ENCODE peak calls at places on chromosomes 13 and 19, in six cellular contexts. One of them, this sample, is unnamed.
A peak's percentile ranks its signal among the peaks of the same experiment; 100 is the strongest.

GRCh38 chr13:39952244-39953233 is 297.1 kb downstream of the COG6 start:
- DNase-seq in T-helper 22 cell: no peak
- DNase-seq in neural crest cell: no peak
- DNase-seq in dorsolateral prefrontal cortex: no peak
- DNase-seq in testis: no peak
- DNase-seq in uterus: no peak
- DNase-seq in this sample: no peak

GRCh38 chr13:48678316-48678715 is 24.6 kb downstream of the CYSLTR2 start:
- DNase-seq in T-helper 22 cell: no peak
- DNase-seq in neural crest cell: no peak
- DNase-seq in dorsolateral prefrontal cortex: no peak
- DNase-seq in testis: no peak
- DNase-seq in uterus: no peak
- DNase-seq in this sample: no peak

GRCh38 chr13:113623491-113624234 is 34.3 kb downstream of the ATP4B start:
- DNase-seq in T-helper 22 cell: no peak
- DNase-seq in neural crest cell: peak; percentile 14
- DNase-seq in dorsolateral prefrontal cortex: no peak
- DNase-seq in testis: no peak
- DNase-seq in uterus: no peak
- DNase-seq in this sample: peak; percentile 12

GRCh38 chr13:41909524-41909923 is 51.4 kb downstream of the VWA8 start:
- DNase-seq in T-helper 22 cell: no peak
- DNase-seq in neural crest cell: no peak
- DNase-seq in dorsolateral prefrontal cortex: no peak
- DNase-seq in testis: no peak
- DNase-seq in uterus: no peak
- DNase-seq in this sample: no peak

GRCh38 chr19:47768604-47769003 is 9.9 kb upstream of the SELENOW start:
- DNase-seq in T-helper 22 cell: no peak
- DNase-seq in neural crest cell: no peak
- DNase-seq in dorsolateral prefrontal cortex: no peak
- DNase-seq in testis: no peak
- DNase-seq in uterus: no peak
- DNase-seq in this sample: no peak

GRCh38 chr19:42051166-42052115 is 18.6 kb downstream of the GRIK5 start:
- DNase-seq in T-helper 22 cell: no peak
- DNase-seq in neural crest cell: no peak
- DNase-seq in dorsolateral prefrontal cortex: no peak
- DNase-seq in testis: no peak
- DNase-seq in uterus: no peak
- DNase-seq in this sample: no peak

GRCh38 chr13:33169273-33169980 is 116.1 kb downstream of the STARD13 start:
- DNase-seq in T-helper 22 cell: no peak
- DNase-seq in neural crest cell: no peak
- DNase-seq in dorsolateral prefrontal cortex: no peak
- DNase-seq in testis: no peak
- DNase-seq in uterus: no peak
- DNase-seq in this sample: no peak

GRCh38 chr13:111114362-111115050 is 604 bp upstream of the ARHGEF7 start:
- DNase-seq in T-helper 22 cell: no peak
- DNase-seq in neural crest cell: peak; percentile 14
- DNase-seq in dorsolateral prefrontal cortex: no peak
- DNase-seq in testis: peak; percentile 54
- DNase-seq in uterus: peak; percentile 51
- DNase-seq in this sample: no peak

GRCh38 chr19:16338470-16339360 is 14.1 kb downstream of the KLF2 start:
- DNase-seq in T-helper 22 cell: peak; percentile 32
- DNase-seq in neural crest cell: no peak
- DNase-seq in dorsolateral prefrontal cortex: no peak
- DNase-seq in testis: peak; percentile 37
- DNase-seq in uterus: no peak
- DNase-seq in this sample: no peak

GRCh38 chr13:105702441-105702840 is 833.0 kb downstream of the EFNB2 start:
- DNase-seq in T-helper 22 cell: no peak
- DNase-seq in neural crest cell: no peak
- DNase-seq in dorsolateral prefrontal cortex: no peak
- DNase-seq in testis: no peak
- DNase-seq in uterus: no peak
- DNase-seq in this sample: no peak

GRCh38 chr13:94660695-94661324 is 51.5 kb downstream of the SOX21 start:
- DNase-seq in T-helper 22 cell: no peak
- DNase-seq in neural crest cell: peak; percentile 12
- DNase-seq in dorsolateral prefrontal cortex: no peak
- DNase-seq in testis: no peak
- DNase-seq in uterus: no peak
- DNase-seq in this sample: peak; percentile 28

GRCh38 chr19:35960432-35960972 is 24.3 kb downstream of the LRFN3 start:
- DNase-seq in T-helper 22 cell: no peak
- DNase-seq in neural crest cell: no peak
- DNase-seq in dorsolateral prefrontal cortex: no peak
- DNase-seq in testis: no peak
- DNase-seq in uterus: no peak
- DNase-seq in this sample: no peak

GRCh38 chr13:114141261-114141996 is 9.0 kb upstream of the RASA3 start:
- DNase-seq in T-helper 22 cell: no peak
- DNase-seq in neural crest cell: no peak
- DNase-seq in dorsolateral prefrontal cortex: no peak
- DNase-seq in testis: no peak
- DNase-seq in uterus: no peak
- DNase-seq in this sample: no peak

GRCh38 chr19:4844348-4845179 is 13.1 kb upstream of the TICAM1 start:
- DNase-seq in T-helper 22 cell: no peak
- DNase-seq in neural crest cell: no peak
- DNase-seq in dorsolateral prefrontal cortex: no peak
- DNase-seq in testis: no peak
- DNase-seq in uterus: peak; percentile 58
- DNase-seq in this sample: no peak

GRCh38 chr19:46789371-46789770 is 977 bp upstream of the SLC1A5 start:
- DNase-seq in T-helper 22 cell: no peak
- DNase-seq in neural crest cell: no peak
- DNase-seq in dorsolateral prefrontal cortex: no peak
- DNase-seq in testis: no peak
- DNase-seq in uterus: no peak
- DNase-seq in this sample: no peak

GRCh38 chr13:80141114-80141849 is 199.6 kb downstream of the SPRY2 start:
- DNase-seq in T-helper 22 cell: no peak
- DNase-seq in neural crest cell: no peak
- DNase-seq in dorsolateral prefrontal cortex: no peak
- DNase-seq in testis: peak; percentile 71
- DNase-seq in uterus: peak; percentile 56
- DNase-seq in this sample: no peak

GRCh38 chr13:26037302-26037701 is 14.5 kb downstream of the SHISA2 start:
- DNase-seq in T-helper 22 cell: no peak
- DNase-seq in neural crest cell: peak; percentile 43
- DNase-seq in dorsolateral prefrontal cortex: no peak
- DNase-seq in testis: peak; percentile 71
- DNase-seq in uterus: no peak
- DNase-seq in this sample: peak; percentile 3

GRCh38 chr19:51552996-51553725 is 17.9 kb upstream of the ZNF175 start:
- DNase-seq in T-helper 22 cell: no peak
- DNase-seq in neural crest cell: peak; percentile 89
- DNase-seq in dorsolateral prefrontal cortex: peak; percentile 33
- DNase-seq in testis: peak; percentile 84
- DNase-seq in uterus: peak; percentile 35
- DNase-seq in this sample: peak; percentile 42

GRCh38 chr13:48730971-48731658 is 77.4 kb downstream of the CYSLTR2 start:
- DNase-seq in T-helper 22 cell: no peak
- DNase-seq in neural crest cell: no peak
- DNase-seq in dorsolateral prefrontal cortex: no peak
- DNase-seq in testis: no peak
- DNase-seq in uterus: no peak
- DNase-seq in this sample: no peak

GRCh38 chr13:46926856-46927625 is 30.2 kb upstream of the HTR2A start:
- DNase-seq in T-helper 22 cell: no peak
- DNase-seq in neural crest cell: no peak
- DNase-seq in dorsolateral prefrontal cortex: no peak
- DNase-seq in testis: no peak
- DNase-seq in uterus: no peak
- DNase-seq in this sample: no peak

GRCh38 chr13:99990045-99990977 is 8.7 kb downstream of the ZIC2 start:
- DNase-seq in T-helper 22 cell: no peak
- DNase-seq in neural crest cell: no peak
- DNase-seq in dorsolateral prefrontal cortex: no peak
- DNase-seq in testis: no peak
- DNase-seq in uterus: no peak
- DNase-seq in this sample: no peak

GRCh38 chr13:27465611-27466010 is 15.2 kb upstream of the MTIF3 start:
- DNase-seq in T-helper 22 cell: no peak
- DNase-seq in neural crest cell: no peak
- DNase-seq in dorsolateral prefrontal cortex: no peak
- DNase-seq in testis: no peak
- DNase-seq in uterus: no peak
- DNase-seq in this sample: no peak

GRCh38 chr13:69243366-69243765 is 864.3 kb upstream of the ATXN8OS start:
- DNase-seq in T-helper 22 cell: no peak
- DNase-seq in neural crest cell: no peak
- DNase-seq in dorsolateral prefrontal cortex: no peak
- DNase-seq in testis: no peak
- DNase-seq in uterus: no peak
- DNase-seq in this sample: no peak

GRCh38 chr13:108984251-108984920 is 355.0 kb downstream of the MYO16 start:
- DNase-seq in T-helper 22 cell: no peak
- DNase-seq in neural crest cell: no peak
- DNase-seq in dorsolateral prefrontal cortex: no peak
- DNase-seq in testis: no peak
- DNase-seq in uterus: no peak
- DNase-seq in this sample: no peak

GRCh38 chr13:21673592-21674270 is 2.9 kb downstream of the FGF9 start:
- DNase-seq in T-helper 22 cell: no peak
- DNase-seq in neural crest cell: peak; percentile 57
- DNase-seq in dorsolateral prefrontal cortex: no peak
- DNase-seq in testis: peak; percentile 62
- DNase-seq in uterus: no peak
- DNase-seq in this sample: no peak

GRCh38 chr19:18397242-18398202 is at the start of gene LRRC25:
- DNase-seq in T-helper 22 cell: no peak
- DNase-seq in neural crest cell: no peak
- DNase-seq in dorsolateral prefrontal cortex: no peak
- DNase-seq in testis: peak; percentile 83
- DNase-seq in uterus: no peak
- DNase-seq in this sample: peak; percentile 79

GRCh38 chr13:113050856-113051431 is 54.6 kb upstream of the F7 start:
- DNase-seq in T-helper 22 cell: no peak
- DNase-seq in neural crest cell: no peak
- DNase-seq in dorsolateral prefrontal cortex: no peak
- DNase-seq in testis: no peak
- DNase-seq in uterus: no peak
- DNase-seq in this sample: no peak

GRCh38 chr19:4439243-4439642 is 18.4 kb downstream of the UBXN6 start:
- DNase-seq in T-helper 22 cell: no peak
- DNase-seq in neural crest cell: no peak
- DNase-seq in dorsolateral prefrontal cortex: no peak
- DNase-seq in testis: no peak
- DNase-seq in uterus: no peak
- DNase-seq in this sample: no peak

GRCh38 chr13:113034451-113035208 is 65.6 kb downstream of the MCF2L start:
- DNase-seq in T-helper 22 cell: no peak
- DNase-seq in neural crest cell: peak; percentile 53
- DNase-seq in dorsolateral prefrontal cortex: no peak
- DNase-seq in testis: peak; percentile 65
- DNase-seq in uterus: peak; percentile 55
- DNase-seq in this sample: no peak

GRCh38 chr19:38070573-38070972 is 153.4 kb downstream of the DPF1 start:
- DNase-seq in T-helper 22 cell: no peak
- DNase-seq in neural crest cell: no peak
- DNase-seq in dorsolateral prefrontal cortex: no peak
- DNase-seq in testis: no peak
- DNase-seq in uterus: no peak
- DNase-seq in this sample: no peak

GRCh38 chr13:67299731-67300130 is 69.6 kb upstream of the PCDH9 start:
- DNase-seq in T-helper 22 cell: no peak
- DNase-seq in neural crest cell: no peak
- DNase-seq in dorsolateral prefrontal cortex: no peak
- DNase-seq in testis: no peak
- DNase-seq in uterus: no peak
- DNase-seq in this sample: no peak